ENCODE peak calls at places on chromosomes 1 and 21, in seven cellular contexts. One of them, this sample, is unnamed.

GRCh38 chr1:228146761-228147693 is 2.7 kb upstream of the GJC2 start:
- DNase-seq in stimulated activated CD4-positive, alpha-beta T cell treated with anti-CD3 and anti-CD28 coated beads, Interleukin-1b, Interleukin-23, amount 100 ng/mL, for 1 hour: no peak
- DNase-seq in GM13976: peak
- DNase-seq in activated naive CD8-positive, alpha-beta T cell treated with anti-CD3 and anti-CD28 coated beads, Interleukin-2, amount 50 U/mL, for 16 hours: no peak
- DNase-seq in HFF-Myc: no peak
- DNase-seq in GM23248: no peak
- DNase-seq in omental fat pad: no peak
- DNase-seq in this sample: no peak

GRCh38 chr1:215439549-215439948 is 127.6 kb upstream of the KCTD3 start:
- DNase-seq in activated naive CD8-positive, alpha-beta T cell treated with anti-CD3 and anti-CD28 coated beads, Interleukin-2, amount 50 U/mL, for 16 hours: no peak
- DNase-seq in GM23248: no peak
- DNase-seq in HFF-Myc: no peak
- DNase-seq in stimulated activated CD4-positive, alpha-beta T cell treated with anti-CD3 and anti-CD28 coated beads, Interleukin-1b, Interleukin-23, amount 100 ng/mL, for 1 hour: no peak
- DNase-seq in omental fat pad: no peak
- DNase-seq in GM13976: no peak
- DNase-seq in this sample: no peak

GRCh38 chr1:2091611-2092604 is 41.7 kb downstream of the PRKCZ start:
- DNase-seq in stimulated activated CD4-positive, alpha-beta T cell treated with anti-CD3 and anti-CD28 coated beads, Interleukin-1b, Interleukin-23, amount 100 ng/mL, for 1 hour: peak
- DNase-seq in GM23248: peak
- DNase-seq in GM13976: peak
- DNase-seq in omental fat pad: no peak
- DNase-seq in activated naive CD8-positive, alpha-beta T cell treated with anti-CD3 and anti-CD28 coated beads, Interleukin-2, amount 50 U/mL, for 16 hours: peak
- DNase-seq in HFF-Myc: no peak
- DNase-seq in this sample: peak

GRCh38 chr21:28111151-28111619 is 881.5 kb downstream of the LTN1 start:
- DNase-seq in stimulated activated CD4-positive, alpha-beta T cell treated with anti-CD3 and anti-CD28 coated beads, Interleukin-1b, Interleukin-23, amount 100 ng/mL, for 1 hour: no peak
- DNase-seq in HFF-Myc: peak
- DNase-seq in GM23248: peak
- DNase-seq in omental fat pad: no peak
- DNase-seq in GM13976: no peak
- DNase-seq in activated naive CD8-positive, alpha-beta T cell treated with anti-CD3 and anti-CD28 coated beads, Interleukin-2, amount 50 U/mL, for 16 hours: no peak
- DNase-seq in this sample: peak

GRCh38 chr1:25110037-25110436 is 122.3 kb downstream of the SYF2 start:
- DNase-seq in GM23248: peak
- DNase-seq in GM13976: no peak
- DNase-seq in omental fat pad: no peak
- DNase-seq in stimulated activated CD4-positive, alpha-beta T cell treated with anti-CD3 and anti-CD28 coated beads, Interleukin-1b, Interleukin-23, amount 100 ng/mL, for 1 hour: no peak
- DNase-seq in HFF-Myc: no peak
- DNase-seq in activated naive CD8-positive, alpha-beta T cell treated with anti-CD3 and anti-CD28 coated beads, Interleukin-2, amount 50 U/mL, for 16 hours: no peak
- DNase-seq in this sample: peak

GRCh38 chr1:40476924-40477679 is at the start of gene ZFP69:
- DNase-seq in GM13976: peak
- DNase-seq in stimulated activated CD4-positive, alpha-beta T cell treated with anti-CD3 and anti-CD28 coated beads, Interleukin-1b, Interleukin-23, amount 100 ng/mL, for 1 hour: peak
- DNase-seq in HFF-Myc: no peak
- DNase-seq in GM23248: peak
- DNase-seq in activated naive CD8-positive, alpha-beta T cell treated with anti-CD3 and anti-CD28 coated beads, Interleukin-2, amount 50 U/mL, for 16 hours: peak
- DNase-seq in omental fat pad: no peak
- DNase-seq in this sample: peak

GRCh38 chr1:180343931-180344406 is 113.9 kb downstream of the LHX4 start:
- DNase-seq in activated naive CD8-positive, alpha-beta T cell treated with anti-CD3 and anti-CD28 coated beads, Interleukin-2, amount 50 U/mL, for 16 hours: no peak
- DNase-seq in omental fat pad: no peak
- DNase-seq in GM23248: peak
- DNase-seq in HFF-Myc: peak
- DNase-seq in GM13976: no peak
- DNase-seq in stimulated activated CD4-positive, alpha-beta T cell treated with anti-CD3 and anti-CD28 coated beads, Interleukin-1b, Interleukin-23, amount 100 ng/mL, for 1 hour: no peak
- DNase-seq in this sample: peak

GRCh38 chr1:93155335-93155734 is 24.9 kb downstream of the TMED5 start:
- DNase-seq in stimulated activated CD4-positive, alpha-beta T cell treated with anti-CD3 and anti-CD28 coated beads, Interleukin-1b, Interleukin-23, amount 100 ng/mL, for 1 hour: no peak
- DNase-seq in activated naive CD8-positive, alpha-beta T cell treated with anti-CD3 and anti-CD28 coated beads, Interleukin-2, amount 50 U/mL, for 16 hours: no peak
- DNase-seq in GM13976: no peak
- DNase-seq in HFF-Myc: no peak
- DNase-seq in omental fat pad: no peak
- DNase-seq in GM23248: peak
- DNase-seq in this sample: no peak

GRCh38 chr1:225427249-225428065 is at the start of gene LBR:
- DNase-seq in omental fat pad: no peak
- DNase-seq in HFF-Myc: no peak
- DNase-seq in activated naive CD8-positive, alpha-beta T cell treated with anti-CD3 and anti-CD28 coated beads, Interleukin-2, amount 50 U/mL, for 16 hours: no peak
- DNase-seq in GM23248: peak
- DNase-seq in stimulated activated CD4-positive, alpha-beta T cell treated with anti-CD3 and anti-CD28 coated beads, Interleukin-1b, Interleukin-23, amount 100 ng/mL, for 1 hour: no peak
- DNase-seq in GM13976: no peak
- DNase-seq in this sample: peak

GRCh38 chr1:55696181-55696580 is 481.0 kb upstream of the USP24 start:
- DNase-seq in activated naive CD8-positive, alpha-beta T cell treated with anti-CD3 and anti-CD28 coated beads, Interleukin-2, amount 50 U/mL, for 16 hours: no peak
- DNase-seq in GM23248: peak
- DNase-seq in HFF-Myc: peak
- DNase-seq in GM13976: no peak
- DNase-seq in stimulated activated CD4-positive, alpha-beta T cell treated with anti-CD3 and anti-CD28 coated beads, Interleukin-1b, Interleukin-23, amount 100 ng/mL, for 1 hour: no peak
- DNase-seq in omental fat pad: no peak
- DNase-seq in this sample: peak

GRCh38 chr1:33274446-33274845 is 18.2 kb downstream of the ZNF362 start:
- DNase-seq in HFF-Myc: no peak
- DNase-seq in stimulated activated CD4-positive, alpha-beta T cell treated with anti-CD3 and anti-CD28 coated beads, Interleukin-1b, Interleukin-23, amount 100 ng/mL, for 1 hour: no peak
- DNase-seq in omental fat pad: no peak
- DNase-seq in GM13976: no peak
- DNase-seq in activated naive CD8-positive, alpha-beta T cell treated with anti-CD3 and anti-CD28 coated beads, Interleukin-2, amount 50 U/mL, for 16 hours: no peak
- DNase-seq in GM23248: no peak
- DNase-seq in this sample: no peak

GRCh38 chr1:26021647-26022403 is at the start of gene EXTL1:
- DNase-seq in omental fat pad: no peak
- DNase-seq in GM23248: peak
- DNase-seq in activated naive CD8-positive, alpha-beta T cell treated with anti-CD3 and anti-CD28 coated beads, Interleukin-2, amount 50 U/mL, for 16 hours: no peak
- DNase-seq in GM13976: no peak
- DNase-seq in stimulated activated CD4-positive, alpha-beta T cell treated with anti-CD3 and anti-CD28 coated beads, Interleukin-1b, Interleukin-23, amount 100 ng/mL, for 1 hour: no peak
- DNase-seq in HFF-Myc: no peak
- DNase-seq in this sample: no peak

GRCh38 chr1:209363112-209363511 is 220.4 kb upstream of the CAMK1G start:
- DNase-seq in HFF-Myc: no peak
- DNase-seq in GM23248: no peak
- DNase-seq in activated naive CD8-positive, alpha-beta T cell treated with anti-CD3 and anti-CD28 coated beads, Interleukin-2, amount 50 U/mL, for 16 hours: no peak
- DNase-seq in omental fat pad: no peak
- DNase-seq in stimulated activated CD4-positive, alpha-beta T cell treated with anti-CD3 and anti-CD28 coated beads, Interleukin-1b, Interleukin-23, amount 100 ng/mL, for 1 hour: no peak
- DNase-seq in GM13976: no peak
- DNase-seq in this sample: no peak

GRCh38 chr1:204461331-204462228 is 33.0 kb downstream of the PIK3C2B start:
- DNase-seq in HFF-Myc: no peak
- DNase-seq in GM23248: no peak
- DNase-seq in omental fat pad: no peak
- DNase-seq in activated naive CD8-positive, alpha-beta T cell treated with anti-CD3 and anti-CD28 coated beads, Interleukin-2, amount 50 U/mL, for 16 hours: no peak
- DNase-seq in GM13976: peak
- DNase-seq in stimulated activated CD4-positive, alpha-beta T cell treated with anti-CD3 and anti-CD28 coated beads, Interleukin-1b, Interleukin-23, amount 100 ng/mL, for 1 hour: no peak
- DNase-seq in this sample: no peak

This sample was measured in AG10803.